ENCODE peak calls at places on chromosomes 13 and 19, in six cellular contexts. K, C, A, W, I and D are unnamed samples.
A peak's percentile ranks its signal among the peaks of the same experiment; 100 is the strongest.

GRCh38 chr13:112873851-112874750 is 94.9 kb upstream of the MCF2L start:
- DNase-seq in K (peak; percentile 80), C (peak; percentile 59), A (peak; percentile 91), W (peak; percentile 78), I (peak; percentile 35), D (peak; percentile 30)

GRCh38 chr13:104296301-104296700 is 1230.1 kb upstream of the SLC10A2 start:
- DNase-seq in K (no peak), C (no peak), A (no peak), W (no peak), I (no peak), D (no peak)

GRCh38 chr19:28633223-28634030 is 579.5 kb downstream of the UQCRFS1 start:
- DNase-seq in K (no peak), C (no peak), A (peak; percentile 48), W (peak; percentile 36), I (no peak), D (peak; percentile 49)

GRCh38 chr13:101579291-101579802 is 126.9 kb downstream of the ITGBL1 start:
- DNase-seq in K (no peak), C (no peak), A (no peak), W (no peak), I (no peak), D (peak; percentile 65)

GRCh38 chr19:50214699-50215543 is 11.5 kb downstream of the MYH14 start:
- DNase-seq in K (no peak), C (peak; percentile 92), A (no peak), W (no peak), I (no peak), D (no peak)

GRCh38 chr19:2059422-2060201 is 8.6 kb upstream of the MKNK2 start:
- DNase-seq in K (no peak), C (peak; percentile 66), A (peak; percentile 70), W (no peak), I (no peak), D (peak; percentile 73)

GRCh38 chr13:43072394-43072793 is 49.0 kb downstream of the DNAJC15 start:
- DNase-seq in K (peak; percentile 52), C (no peak), A (peak; percentile 79), W (no peak), I (no peak), D (no peak)

GRCh38 chr13:98813993-98814392 is 61.5 kb upstream of the SLC15A1 start:
- DNase-seq in K (no peak), C (no peak), A (no peak), W (no peak), I (no peak), D (peak; percentile 24)

GRCh38 chr19:16893686-16893990 is 4.8 kb downstream of the F2RL3 start:
- DNase-seq in K (no peak), C (no peak), A (no peak), W (no peak), I (no peak), D (no peak)

GRCh38 chr19:33282036-33282686 is 20.2 kb downstream of the CEBPA start:
- DNase-seq in K (no peak), C (no peak), A (no peak), W (no peak), I (no peak), D (no peak)

GRCh38 chr19:49692102-49692599 is 1.2 kb downstream of the CPT1C start:
- DNase-seq in K (no peak), C (no peak), A (no peak), W (peak; percentile 80), I (no peak), D (no peak)

GRCh38 chr19:34428549-34429285 is 536 bp downstream of the UBA2 start:
- DNase-seq in K (peak; percentile 23), C (peak; percentile 7), A (peak; percentile 41), W (peak; percentile 24), I (peak; percentile 26), D (peak; percentile 40)

GRCh38 chr19:55370305-55370988 is at the start of gene IL11:
- DNase-seq in K (no peak), C (no peak), A (no peak), W (no peak), I (no peak), D (peak; percentile 73)